ENCODE peak calls at places on chromosomes 12 and 14, in eight cellular contexts. W is adrenal gland, Z is left ventricle myocardium inferior, C is GM13976, O is endothelial cell, U is GM23338, G is AG10803, H is nephron progenitor cell. B is an unnamed sample.
A peak's percentile ranks its signal among the peaks of the same experiment; 100 is the strongest.

GRCh38 chr14:103697601-103698379 is 17.5 kb downstream of the XRCC3 start:
- DNase-seq in W (no peak), Z (peak; percentile 15), C (no peak), O (no peak), U (no peak), G (no peak), H (no peak), B (no peak)

GRCh38 chr12:12502813-12503146 is 59.9 kb downstream of the DUSP16 start:
- DNase-seq in W (no peak), Z (no peak), C (peak; percentile 30), O (no peak), U (no peak), G (no peak), H (no peak), B (no peak)

GRCh38 chr12:91100901-91101300 is 10.4 kb downstream of the LUM start:
- DNase-seq in W (no peak), Z (no peak), C (no peak), O (no peak), U (no peak), G (peak; percentile 43), H (no peak), B (no peak)

GRCh38 chr14:94449930-94450329 is 2.7 kb downstream of the SERPINA11 start:
- DNase-seq in W (no peak), Z (no peak), C (no peak), O (no peak), U (no peak), G (no peak), H (no peak), B (no peak)

GRCh38 chr12:64080319-64081008 is 141.6 kb downstream of the KICS2 start:
- DNase-seq in W (no peak), Z (no peak), C (no peak), O (no peak), U (peak; percentile 53), G (no peak), H (no peak), B (no peak)

GRCh38 chr12:54191550-54192022 is 2.8 kb upstream of the SMUG1 start:
- DNase-seq in W (peak; percentile 88), Z (peak; percentile 76), C (peak; percentile 82), O (peak; percentile 85), U (peak; percentile 94), G (peak; percentile 80), H (peak; percentile 89), B (peak; percentile 87)

GRCh38 chr14:103084021-103084919 is at the start of gene LBHD2:
- DNase-seq in W (no peak), Z (no peak), C (no peak), O (peak; percentile 39), U (peak; percentile 54), G (no peak), H (peak; percentile 56), B (no peak)

GRCh38 chr12:25373396-25373795 is 122.7 kb upstream of the KRAS start:
- DNase-seq in W (no peak), Z (no peak), C (no peak), O (no peak), U (no peak), G (no peak), H (no peak), B (peak; percentile 15)

GRCh38 chr12:104680506-104680905 is 223.8 kb downstream of the CHST11 start:
- DNase-seq in W (no peak), Z (no peak), C (no peak), O (no peak), U (no peak), G (no peak), H (no peak), B (peak; percentile 76)

GRCh38 chr14:79514700-79515099 is 696.6 kb downstream of the DIO2 start:
- DNase-seq in W (no peak), Z (no peak), C (no peak), O (no peak), U (peak; percentile 2), G (peak; percentile 23), H (no peak), B (no peak)

GRCh38 chr12:27785882-27786570 is 6.0 kb upstream of the MANSC4 start:
- DNase-seq in W (no peak), Z (no peak), C (no peak), O (no peak), U (no peak), G (peak; percentile 45), H (no peak), B (no peak)

GRCh38 chr12:62895351-62895750 is 39.6 kb downstream of the PPM1H start:
- DNase-seq in W (no peak), Z (no peak), C (no peak), O (no peak), U (peak; percentile 24), G (no peak), H (no peak), B (no peak)

GRCh38 chr12:62709321-62709720 is 225.6 kb downstream of the PPM1H start:
- DNase-seq in W (no peak), Z (no peak), C (no peak), O (no peak), U (no peak), G (no peak), H (no peak), B (no peak)

GRCh38 chr12:39723831-39724230 is 104.2 kb upstream of the ABCD2 start:
- DNase-seq in W (no peak), Z (no peak), C (no peak), O (no peak), U (no peak), G (peak; percentile 48), H (no peak), B (peak; percentile 11)

GRCh38 chr12:90936230-90937005 is 18.6 kb downstream of the CCER1 start:
- DNase-seq in W (no peak), Z (no peak), C (no peak), O (no peak), U (peak; percentile 10), G (no peak), H (no peak), B (peak; percentile 17)

GRCh38 chr12:7716391-7716790 is 5.2 kb downstream of the DPPA3 start:
- DNase-seq in W (no peak), Z (no peak), C (no peak), O (no peak), U (peak; percentile 59), G (peak; percentile 20), H (no peak), B (no peak)
- TF ChIP-seq CTCF in W (no peak), Z (peak; percentile 12), C (no peak), O (no peak), U (peak; percentile 74), G (peak; percentile 31), H (no peak), B (no peak)

DNA sequence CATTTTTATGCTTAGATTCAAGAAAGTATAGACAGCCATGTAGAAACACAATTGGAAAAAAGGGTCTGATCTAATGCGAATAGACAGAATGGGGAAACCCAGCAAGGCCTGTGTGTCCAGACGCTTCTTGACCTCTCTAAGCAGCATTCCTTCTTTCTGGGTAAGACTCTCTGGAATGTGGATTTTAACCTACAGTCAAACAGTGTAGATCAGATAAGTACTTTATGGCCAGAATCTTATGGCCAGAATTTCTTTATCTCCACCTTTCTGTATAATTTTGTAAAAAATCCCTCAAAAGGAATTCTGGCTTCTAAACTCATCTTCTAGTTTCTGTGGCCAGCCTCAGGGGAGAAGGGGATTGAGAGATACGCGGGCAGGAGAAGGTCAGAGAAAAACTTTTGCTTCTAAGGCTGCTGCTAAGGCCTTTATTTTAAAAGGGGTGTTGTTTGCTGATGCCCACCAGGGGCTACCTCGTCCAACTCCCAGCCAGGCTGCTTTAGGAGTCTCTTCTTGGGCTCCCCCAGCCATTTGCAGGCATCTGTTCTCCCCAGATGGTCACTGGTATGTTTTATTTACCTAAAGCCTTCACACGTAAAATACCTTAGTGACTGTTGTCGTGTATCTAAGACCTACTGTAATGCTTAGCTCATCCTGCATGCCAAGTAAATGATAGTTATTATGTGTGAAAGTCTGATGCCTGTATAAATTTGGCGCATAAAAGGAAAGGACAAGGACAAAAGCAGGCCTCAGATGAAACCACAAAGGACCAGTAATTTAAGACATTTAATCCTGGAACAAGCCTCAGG is 68.4 kb downstream of the ANO6 start:
- DNase-seq in W (no peak), Z (no peak), C (no peak), O (no peak), U (peak; percentile 77), G (peak; percentile 79), H (peak; percentile 12), B (no peak)
- TF ChIP-seq CTCF in W (no peak), Z (no peak), C (no peak), O (peak; percentile 19), U (peak; percentile 2), G (peak; percentile 24), H (no peak), B (no peak)

GRCh38 chr12:48865141-48865440 is 579 bp downstream of the RND1 start:
- DNase-seq in W (no peak), Z (no peak), C (no peak), O (no peak), U (peak; percentile 44), G (no peak), H (no peak), B (peak; percentile 37)

GRCh38 chr12:48863296-48863695 is 2.4 kb downstream of the RND1 start:
- DNase-seq in W (no peak), Z (no peak), C (no peak), O (no peak), U (no peak), G (no peak), H (no peak), B (no peak)

GRCh38 chr12:48862691-48863090 is 3.0 kb downstream of the RND1 start:
- DNase-seq in W (no peak), Z (no peak), C (no peak), O (no peak), U (no peak), G (no peak), H (no peak), B (no peak)

GRCh38 chr12:48868446-48868845 is 2.8 kb upstream of the RND1 start:
- DNase-seq in W (no peak), Z (no peak), C (no peak), O (no peak), U (no peak), G (no peak), H (no peak), B (no peak)

DNA sequence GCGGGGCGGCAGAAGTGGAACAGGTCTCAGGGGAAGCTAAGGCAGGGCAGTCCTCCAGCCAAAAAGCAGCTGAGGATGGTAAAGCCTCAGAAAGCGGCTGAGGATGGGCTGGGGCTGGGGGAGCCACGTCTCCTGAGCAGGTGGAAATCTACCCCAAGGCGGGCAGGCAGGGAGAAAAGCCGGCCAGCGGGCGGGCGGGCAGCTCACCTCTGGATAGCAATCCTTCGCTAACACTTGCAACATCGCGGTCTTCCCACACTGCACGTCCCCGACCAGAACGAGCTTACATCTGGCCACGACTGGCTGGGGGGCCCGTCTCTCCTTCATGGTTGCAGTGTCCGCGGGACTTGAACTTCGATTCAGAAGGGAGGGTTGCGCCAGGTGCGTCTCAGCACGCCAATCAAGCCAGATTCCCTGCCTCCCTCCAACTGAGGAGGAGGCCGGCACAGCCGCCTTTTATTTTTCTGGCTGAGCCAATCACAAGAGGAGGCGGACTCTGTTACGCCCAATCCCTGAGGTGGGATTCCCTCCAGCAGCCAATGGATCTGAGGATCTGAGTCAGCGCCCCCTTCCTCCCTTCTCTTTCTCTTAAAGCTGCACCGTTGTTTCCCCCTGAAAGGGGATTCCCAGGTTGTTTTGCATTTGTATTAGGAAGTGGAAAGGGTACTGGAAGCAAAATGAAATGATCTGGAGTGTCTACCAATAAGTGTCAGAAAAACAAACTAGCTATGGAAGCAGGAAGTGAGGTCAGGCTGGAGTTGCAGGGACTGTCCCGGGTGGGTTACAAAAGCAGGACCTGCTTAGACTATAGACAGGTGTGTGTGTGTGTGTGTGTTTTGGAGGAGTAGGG is at the start of gene RND1:
- DNase-seq in W (peak; percentile 90), Z (peak; percentile 85), C (peak; percentile 94), O (peak; percentile 78), U (peak; percentile 99), G (peak; percentile 85), H (peak; percentile 82), B (peak; percentile 91)
- TF ChIP-seq CTCF in W (no peak), Z (peak; percentile 33), C (no peak), O (no peak), U (no peak), G (peak; percentile 29), H (no peak), B (no peak)

GRCh38 chr14:33812181-33812580 is 138.7 kb downstream of the EGLN3 start:
- DNase-seq in W (no peak), Z (no peak), C (no peak), O (no peak), U (no peak), G (no peak), H (no peak), B (no peak)
- TF ChIP-seq CTCF in W (no peak), Z (no peak), C (no peak), O (no peak), U (no peak), G (no peak), H (no peak), B (no peak)

B was measured in activated CD8-positive, alpha-beta T cell treated with anti-CD3 and anti-CD28 coated beads for 36 hours.